ENCODE peak calls at places on chromosomes 3 and 15, in six cellular contexts. S, Y, X, R, Q and I are unnamed samples.

GRCh38 chr15:96336643-96337353 is 6.3 kb downstream of the NR2F2 start:
- DNase-seq in X (peak), R (peak), S (no peak), Y (no peak), Q (no peak), I (no peak)

GRCh38 chr3:121718205-121718846 is 31.2 kb downstream of the GOLGB1 start:
- DNase-seq in X (no peak), S (no peak), Y (no peak), R (no peak), Q (no peak), I (no peak)

GRCh38 chr15:36468746-36469145 is 110.7 kb upstream of the CDIN1 start:
- DNase-seq in R (no peak), X (no peak), Y (no peak), S (no peak), Q (no peak), I (peak)

GRCh38 chr3:117128876-117129275 is 419.3 kb downstream of the TUSC7 start:
- DNase-seq in S (no peak), X (no peak), Y (no peak), Q (no peak), R (no peak), I (no peak)

GRCh38 chr3:170465935-170466334 is 47.3 kb downstream of the CLDN11 start:
- DNase-seq in Q (no peak), Y (no peak), X (no peak), S (no peak), R (no peak), I (no peak)

GRCh38 chr15:99895189-99895955 is 162.1 kb upstream of the LYSMD4 start:
- DNase-seq in Q (peak), R (no peak), Y (no peak), X (no peak), S (no peak), I (no peak)

GRCh38 chr3:156472150-156472549 is 82.8 kb downstream of the SSR3 start:
- DNase-seq in Q (no peak), R (no peak), S (no peak), Y (no peak), X (no peak), I (no peak)

GRCh38 chr3:64195786-64196185 is 29.5 kb downstream of the PRICKLE2 start:
- DNase-seq in S (no peak), X (no peak), Y (no peak), Q (no peak), R (no peak), I (no peak)

GRCh38 chr15:48641416-48641815 is 4.1 kb downstream of the FBN1 start:
- DNase-seq in Y (no peak), X (no peak), R (peak), S (no peak), Q (peak), I (peak)

GRCh38 chr15:38707802-38708671 is 143.4 kb upstream of the RASGRP1 start:
- DNase-seq in Q (no peak), X (peak), S (peak), Y (peak), R (peak), I (peak)

GRCh38 chr15:71386005-71386404 is 270.7 kb downstream of the THSD4 start:
- DNase-seq in Q (no peak), X (no peak), S (no peak), R (no peak), Y (no peak), I (no peak)

GRCh38 chr3:10563396-10563795 is 58.0 kb upstream of the ATP2B2 start:
- DNase-seq in R (no peak), S (no peak), Y (no peak), Q (no peak), X (no peak), I (no peak)

GRCh38 chr15:31387483-31388118 is 61.0 kb downstream of the KLF13 start:
- DNase-seq in R (no peak), S (no peak), Q (no peak), X (no peak), Y (no peak), I (peak)

GRCh38 chr15:75694241-75695182 is 18.1 kb downstream of the CSPG4 start:
- DNase-seq in X (peak), R (peak), S (peak), Q (no peak), Y (peak), I (peak)

GRCh38 chr15:63475670-63476069 is 28.7 kb upstream of the USP3 start:
- DNase-seq in Y (no peak), X (no peak), R (no peak), S (no peak), Q (no peak), I (no peak)

GRCh38 chr15:89038146-89038545 is 50.1 kb upstream of the ABHD2 start:
- DNase-seq in X (no peak), Q (no peak), Y (no peak), S (no peak), R (no peak), I (no peak)

GRCh38 chr15:26051771-26052685 is 188.9 kb upstream of the ATP10A start:
- DNase-seq in X (no peak), Q (no peak), S (no peak), Y (peak), R (no peak), I (no peak)

GRCh38 chr3:42498034-42498433 is 4.4 kb upstream of the VIPR1 start:
- DNase-seq in R (no peak), X (no peak), S (no peak), Y (no peak), Q (no peak), I (no peak)

GRCh38 chr3:153624310-153625030 is 462.4 kb downstream of the RAP2B start:
- DNase-seq in Y (no peak), S (no peak), X (no peak), R (no peak), Q (no peak), I (no peak)

GRCh38 chr3:41327718-41328117 is 128.4 kb downstream of the CTNNB1 start:
- DNase-seq in S (no peak), Y (no peak), R (no peak), Q (no peak), X (no peak), I (peak)

GRCh38 chr15:39438795-39439577 is 141.9 kb upstream of the THBS1 start:
- DNase-seq in X (peak), S (no peak), Q (no peak), R (peak), Y (no peak), I (peak)

GRCh38 chr3:186021673-186022362 is 84.0 kb upstream of the TRA2B start:
- DNase-seq in Y (no peak), S (no peak), R (no peak), Q (no peak), X (no peak), I (peak)

GRCh38 chr3:15300318-15301078 is 31.9 kb downstream of the SH3BP5 start:
- DNase-seq in Q (no peak), S (peak), Y (no peak), X (no peak), R (no peak), I (peak)

GRCh38 chr3:178754852-178755510 is 218.7 kb downstream of the KCNMB2 start:
- DNase-seq in S (no peak), Y (no peak), X (no peak), Q (no peak), R (no peak), I (no peak)

GRCh38 chr3:113602256-113602655 is 69.9 kb downstream of the SIDT1 start:
- DNase-seq in S (no peak), R (no peak), Y (no peak), Q (no peak), X (no peak), I (no peak)

GRCh38 chr15:80581976-80582375 is 113.1 kb upstream of the ABHD17C start:
- DNase-seq in S (no peak), R (no peak), Q (no peak), Y (no peak), X (peak), I (peak)

GRCh38 chr3:177804032-177804431 is 606.8 kb upstream of the TBL1XR1 start:
- DNase-seq in X (no peak), Y (no peak), S (no peak), Q (no peak), R (no peak), I (no peak)

GRCh38 chr3:183428140-183429023 is at the start of gene MCF2L2:
- DNase-seq in R (peak), Q (no peak), S (peak), X (no peak), Y (peak), I (peak)

GRCh38 chr15:59699810-59700431 is 10.8 kb upstream of the BNIP2 start:
- DNase-seq in R (no peak), Y (no peak), X (no peak), S (peak), Q (no peak), I (peak)

GRCh38 chr3:10317311-10317960 is 3.5 kb downstream of the SEC13 start:
- DNase-seq in Y (no peak), R (no peak), X (peak), S (no peak), Q (no peak), I (no peak)

GRCh38 chr3:30912304-30912703 is 17.8 kb upstream of the GADL1 start:
- DNase-seq in S (no peak), Q (no peak), R (no peak), Y (no peak), X (no peak), I (no peak)

GRCh38 chr15:90234519-90234988 is 545 bp downstream of the GDPGP1 start:
- DNase-seq in R (no peak), S (no peak), X (peak), Y (no peak), Q (no peak), I (peak)

GRCh38 chr3:127777861-127778711 is 44.2 kb downstream of the MGLL start:
- DNase-seq in Q (no peak), X (no peak), S (no peak), Y (no peak), R (no peak), I (no peak)

GRCh38 chr15:61064653-61065052 is 164.4 kb downstream of the RORA start:
- DNase-seq in Y (no peak), S (no peak), X (no peak), Q (no peak), R (no peak), I (no peak)

GRCh38 chr3:25904248-25904647 is 114.4 kb downstream of the OXSM start:
- DNase-seq in Y (no peak), S (no peak), X (no peak), R (no peak), Q (no peak), I (no peak)

GRCh38 chr15:58556541-58556940 is 124.8 kb downstream of the LIPC start:
- DNase-seq in Q (no peak), R (no peak), S (no peak), Y (no peak), X (no peak), I (no peak)
- TF ChIP-seq BHLHE40 in Q (no peak), R (no peak), S (no peak), Y (no peak), X (no peak), I (no peak)

GRCh38 chr3:17432237-17432636 is 310.2 kb downstream of the TBC1D5 start:
- DNase-seq in S (no peak), R (no peak), Q (no peak), X (no peak), Y (no peak), I (peak)
- TF ChIP-seq BHLHE40 in S (no peak), R (no peak), Q (no peak), X (no peak), Y (no peak), I (no peak)

GRCh38 chr3:150597646-150598045 is 5.5 kb upstream of the SELENOT start:
- DNase-seq in S (no peak), Q (no peak), Y (no peak), X (no peak), R (no peak), I (no peak)

GRCh38 chr3:150602426-150603089 is 563 bp upstream of the SELENOT start:
- DNase-seq in R (no peak), Q (no peak), X (no peak), Y (no peak), S (no peak), I (no peak)

GRCh38 chr3:150603888-150604319 is 783 bp downstream of the SELENOT start:
- DNase-seq in S (peak), Q (no peak), X (peak), Y (peak), R (peak), I (no peak)

GRCh38 chr3:150603090-150603887 is at the start of gene SELENOT:
- DNase-seq in Q (peak), S (peak), Y (peak), X (peak), R (peak), I (peak)

DNA sequence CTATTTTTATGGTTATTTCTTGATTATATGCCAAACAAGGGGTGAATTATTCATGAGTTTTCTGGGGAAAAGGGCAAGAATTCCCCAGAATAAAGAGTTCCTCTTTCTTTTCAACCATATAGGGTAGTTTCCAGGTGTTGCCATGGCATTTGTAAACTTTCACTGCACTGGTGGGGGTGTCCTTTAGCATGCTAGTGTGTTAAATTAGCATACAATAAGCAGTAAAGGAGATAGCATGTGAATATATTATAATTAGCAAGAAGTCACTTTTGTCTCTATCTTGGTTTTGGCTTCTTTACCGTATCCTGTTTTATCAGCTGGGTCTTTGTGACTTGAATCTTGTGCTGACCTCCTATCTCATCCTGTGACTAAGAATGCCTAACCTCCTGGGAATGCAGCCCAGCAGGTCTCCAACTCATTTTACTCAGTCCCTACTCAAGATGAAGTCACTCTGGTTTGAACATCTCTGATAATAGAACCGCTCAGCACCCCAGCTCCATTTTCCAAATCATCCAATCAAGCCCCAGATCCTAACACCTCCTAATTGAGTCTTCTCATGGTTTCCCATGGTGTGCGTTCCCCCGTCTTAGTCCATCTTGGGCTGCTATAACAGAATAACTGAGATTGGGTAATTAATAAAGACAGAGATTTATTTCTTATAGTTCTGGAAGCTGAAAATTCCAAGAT is 3.4 kb upstream of the SELENOT start:
- DNase-seq in Y (no peak), X (no peak), R (peak), S (no peak), Q (no peak), I (peak)
- TF ChIP-seq BHLHE40 in Y (no peak), X (no peak), R (no peak), S (no peak), Q (peak), I (no peak)

GRCh38 chr3:53813229-53813628 is 33.0 kb downstream of the CHDH start:
- DNase-seq in X (no peak), Q (no peak), Y (no peak), R (no peak), S (no peak), I (no peak)

GRCh38 chr3:53813876-53814275 is 32.3 kb downstream of the CHDH start:
- DNase-seq in X (no peak), Y (no peak), R (no peak), S (no peak), Q (no peak), I (no peak)

GRCh38 chr3:53811143-53811915 is 34.9 kb downstream of the CHDH start:
- DNase-seq in R (no peak), Q (no peak), S (no peak), X (no peak), Y (no peak), I (no peak)

GRCh38 chr3:53809764-53810400 is 36.3 kb downstream of the CHDH start:
- DNase-seq in Q (no peak), S (no peak), Y (no peak), X (no peak), R (no peak), I (no peak)

DNA sequence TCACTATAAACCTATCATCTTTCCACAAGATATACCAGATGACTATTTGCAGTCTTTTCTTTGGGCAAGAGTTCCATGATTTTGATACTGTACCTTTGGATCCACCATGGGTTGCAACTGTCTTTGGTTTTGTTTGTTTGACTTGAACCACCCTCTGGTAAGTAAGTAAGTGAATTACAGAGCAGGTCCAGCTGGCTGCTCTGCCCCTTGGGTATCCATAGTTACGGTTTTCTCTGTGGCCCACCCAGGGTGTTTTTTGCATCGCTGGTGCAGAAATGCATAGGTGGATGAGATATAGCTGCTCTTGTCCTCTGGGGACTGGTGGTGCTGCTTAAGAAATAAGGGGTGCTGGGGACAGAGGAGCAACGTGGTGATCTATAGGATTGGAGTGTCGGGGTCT is 33.8 kb downstream of the CHDH start:
- DNase-seq in R (no peak), S (no peak), Y (no peak), X (no peak), Q (no peak), I (no peak)
- TF ChIP-seq BHLHE40 in R (no peak), S (no peak), Y (no peak), X (no peak), Q (no peak), I (no peak)

GRCh38 chr15:66864871-66865281 is 162.8 kb downstream of the SMAD6 start:
- DNase-seq in Q (no peak), Y (no peak), S (no peak), R (no peak), X (no peak), I (no peak)

GRCh38 chr15:66864086-66864830 is 162.2 kb downstream of the SMAD6 start:
- DNase-seq in S (no peak), Y (no peak), R (no peak), X (no peak), Q (no peak), I (no peak)

GRCh38 chr15:66863382-66864085 is 161.5 kb downstream of the SMAD6 start:
- DNase-seq in Q (no peak), Y (no peak), X (no peak), R (no peak), S (no peak), I (no peak)

GRCh38 chr15:66862111-66862815 is 160.2 kb downstream of the SMAD6 start:
- DNase-seq in Q (no peak), S (peak), Y (no peak), X (no peak), R (no peak), I (no peak)

DNA sequence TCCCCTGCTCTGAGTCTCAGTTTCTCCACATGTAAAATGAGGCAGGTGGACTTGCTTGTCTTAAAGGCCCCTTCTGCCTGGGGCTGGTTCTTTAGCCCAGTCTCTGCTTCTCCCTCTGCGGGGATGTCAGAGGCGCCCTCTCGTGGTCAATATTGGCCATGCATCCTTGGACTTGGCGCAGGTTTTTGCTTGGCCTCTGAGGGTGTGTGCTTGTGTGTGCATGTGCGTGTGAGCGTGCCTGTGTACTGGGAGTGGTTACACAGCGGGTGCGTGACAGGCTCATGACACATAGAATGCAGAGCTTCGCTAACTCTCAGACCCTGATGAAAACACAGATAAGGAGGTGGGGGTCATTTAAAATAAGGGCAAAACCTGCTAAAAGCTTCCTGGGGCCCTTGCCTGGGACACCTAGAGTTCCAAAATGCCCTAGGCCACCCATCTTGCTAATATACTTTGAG is 160.9 kb downstream of the SMAD6 start:
- DNase-seq in S (peak), R (peak), Y (peak), X (peak), Q (peak), I (peak)
- TF ChIP-seq BHLHE40 in S (peak), R (peak), Y (no peak), X (no peak), Q (peak), I (peak)

GRCh38 chr3:47666118-47666517 is 87.5 kb upstream of the CSPG5 start:
- DNase-seq in R (no peak), Y (no peak), X (no peak), Q (no peak), S (no peak), I (no peak)

GRCh38 chr3:47663630-47664240 is 85.1 kb upstream of the CSPG5 start:
- DNase-seq in S (no peak), X (no peak), Q (no peak), Y (no peak), R (no peak), I (no peak)

GRCh38 chr3:47658444-47658843 is 79.8 kb upstream of the CSPG5 start:
- DNase-seq in S (no peak), R (no peak), Y (no peak), Q (no peak), X (no peak), I (no peak)

GRCh38 chr3:47664519-47664918 is 85.9 kb upstream of the CSPG5 start:
- DNase-seq in S (peak), R (peak), X (peak), Q (no peak), Y (peak), I (no peak)

DNA sequence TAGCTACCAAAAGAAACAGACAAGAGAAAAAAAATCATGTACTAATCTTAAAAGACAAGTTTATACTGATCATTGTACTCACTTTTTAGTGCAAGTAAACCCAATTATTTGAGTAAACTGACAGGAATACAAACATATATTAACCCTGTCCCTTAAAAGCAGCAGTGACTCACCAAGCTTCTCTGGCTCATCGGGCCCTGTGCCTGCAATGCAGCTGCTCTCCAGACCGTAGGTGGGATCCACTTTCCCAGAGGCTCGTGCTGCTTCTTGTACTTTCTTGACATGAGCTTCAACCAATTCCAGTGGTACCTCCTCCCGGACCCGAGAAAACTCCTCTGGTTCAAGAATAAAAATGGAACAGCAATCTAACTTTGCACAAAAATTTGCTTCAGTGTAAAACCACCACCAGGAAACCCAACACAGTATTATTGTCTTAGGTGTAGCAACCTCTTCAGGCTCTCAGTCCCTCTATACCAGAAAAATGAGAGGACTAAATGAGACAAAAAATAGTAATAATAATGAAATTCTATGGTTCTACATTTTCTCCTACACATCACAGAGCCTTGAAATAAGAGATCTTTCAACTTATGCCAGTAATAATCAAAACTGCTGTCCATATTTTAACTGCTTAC is 82.6 kb upstream of the CSPG5 start:
- DNase-seq in R (peak), S (peak), Y (no peak), Q (no peak), X (no peak), I (peak)
- TF ChIP-seq BHLHE40 in R (no peak), S (no peak), Y (no peak), Q (no peak), X (no peak), I (peak)